ENCODE peak calls at places on chromosomes 16 and 17, in eight cellular contexts. X, P, K, A, B, W, Y and U are unnamed samples.

GRCh38 chr16:28574925-28575324 is 21.2 kb downstream of the SGF29 start:
- DNase-seq in P (no peak), W (no peak), K (no peak), A (no peak), X (no peak), Y (no peak), B (no peak), U (no peak)

GRCh38 chr17:41496803-41497484 is 7.2 kb upstream of the KRT36 start:
- DNase-seq in P (peak), K (peak), B (no peak), X (peak), A (peak), W (no peak), Y (peak), U (peak)

GRCh38 chr17:82390860-82391435 is 19.4 kb downstream of the UTS2R start:
- DNase-seq in X (no peak), Y (no peak), K (no peak), A (no peak), B (no peak), W (no peak), P (no peak), U (no peak)

GRCh38 chr16:11524098-11524760 is 62.5 kb downstream of the LITAF start:
- DNase-seq in B (no peak), A (peak), K (no peak), P (no peak), Y (no peak), W (no peak), X (no peak), U (no peak)

GRCh38 chr17:17445925-17446665 is 30.7 kb upstream of the MED9 start:
- DNase-seq in W (no peak), Y (peak), K (no peak), B (peak), X (peak), P (no peak), A (peak), U (peak)

GRCh38 chr17:76007850-76008165 is 7.2 kb downstream of the CDK3 start:
- DNase-seq in Y (no peak), X (no peak), W (no peak), K (no peak), B (no peak), A (no peak), P (no peak), U (no peak)

GRCh38 chr17:62616993-62617893 is 10.2 kb upstream of the MRC2 start:
- DNase-seq in A (no peak), W (no peak), X (no peak), Y (no peak), B (peak), P (no peak), K (peak), U (peak)

GRCh38 chr16:27377666-27378485 is 24.1 kb upstream of the IL21R start:
- DNase-seq in B (no peak), K (no peak), A (no peak), W (no peak), Y (no peak), P (peak), X (no peak), U (no peak)

GRCh38 chr16:81319221-81319912 is 4.6 kb downstream of the GAN start:
- DNase-seq in Y (peak), P (no peak), X (peak), A (peak), K (no peak), W (no peak), B (no peak), U (peak)